ENCODE peak calls at places on chromosomes 13 and 19, in six cellular contexts. U, A, D, N, M and J are unnamed samples.

GRCh38 chr13:28355822-28356371 is 139.0 kb downstream of the FLT1 start:
- DNase-seq in U (no peak), A (no peak), M (no peak), N (no peak), D (no peak), J (no peak)

GRCh38 chr13:45280751-45281634 is 60.0 kb downstream of the TPT1 start:
- DNase-seq in U (peak), D (no peak), M (no peak), N (peak), A (peak), J (peak)

GRCh38 chr13:104831823-104832222 is 1703.6 kb downstream of the EFNB2 start:
- DNase-seq in N (no peak), U (no peak), A (no peak), D (no peak), M (no peak), J (no peak)

GRCh38 chr19:40962460-40962961 is 28.6 kb upstream of the CYP2B6 start:
- DNase-seq in N (no peak), U (no peak), M (no peak), D (no peak), A (peak), J (no peak)

GRCh38 chr19:18557474-18558201 is at the start of gene KXD1:
- DNase-seq in M (peak), A (peak), U (peak), D (peak), N (peak), J (peak)

GRCh38 chr19:7492142-7493055 is 3.6 kb upstream of the PEX11G start:
- DNase-seq in U (no peak), N (no peak), A (no peak), M (no peak), D (no peak), J (no peak)

GRCh38 chr19:14439014-14439413 is 5.9 kb downstream of the PKN1 start:
- DNase-seq in U (no peak), D (no peak), M (no peak), A (no peak), N (no peak), J (no peak)

GRCh38 chr19:51926784-51927741 is at the start of gene ZNF613:
- DNase-seq in M (peak), N (peak), D (peak), A (peak), U (peak), J (peak)

GRCh38 chr13:67314405-67314804 is 84.3 kb upstream of the PCDH9 start:
- DNase-seq in M (no peak), D (no peak), A (no peak), N (no peak), U (no peak), J (no peak)

GRCh38 chr19:33301011-33301899 is 1.1 kb downstream of the CEBPA start:
- DNase-seq in N (peak), D (no peak), M (no peak), U (no peak), A (no peak), J (no peak)

GRCh38 chr19:57267294-57267693 is 13.0 kb upstream of the ZNF460 start:
- DNase-seq in N (no peak), M (no peak), A (no peak), U (no peak), D (no peak), J (no peak)

GRCh38 chr19:18469245-18470107 is 31.5 kb upstream of the ISYNA1 start:
- DNase-seq in M (no peak), A (peak), N (peak), U (peak), D (peak), J (peak)

GRCh38 chr19:45568732-45569131 is 15.9 kb downstream of the OPA3 start:
- DNase-seq in A (no peak), U (no peak), M (no peak), D (no peak), N (no peak), J (no peak)

GRCh38 chr19:18790566-18791314 is at the start of gene COMP:
- DNase-seq in A (no peak), D (no peak), M (no peak), U (no peak), N (peak), J (no peak)

GRCh38 chr19:15897026-15897737 is 692 bp downstream of the CYP4F2 start:
- DNase-seq in U (no peak), N (no peak), D (no peak), M (no peak), A (no peak), J (no peak)

GRCh38 chr19:17579523-17580244 is 24.2 kb downstream of the COLGALT1 start:
- DNase-seq in M (no peak), U (peak), N (peak), D (peak), A (no peak), J (peak)

GRCh38 chr13:50149932-50150331 is 134.7 kb downstream of the KCNRG start:
- DNase-seq in M (no peak), U (no peak), N (no peak), D (no peak), A (no peak), J (no peak)

GRCh38 chr19:33311326-33311682 is 9.0 kb upstream of the CEBPA start:
- DNase-seq in M (no peak), U (no peak), D (no peak), N (no peak), A (no peak), J (no peak)

GRCh38 chr19:53994811-53995210 is 3.4 kb downstream of the CACNG6 start:
- DNase-seq in A (no peak), U (no peak), M (no peak), N (no peak), D (no peak), J (no peak)

GRCh38 chr13:114268344-114269280 is 12.8 kb upstream of the UPF3A start:
- DNase-seq in U (no peak), A (no peak), D (no peak), M (no peak), N (no peak), J (no peak)

GRCh38 chr13:27861165-27861564 is 58.6 kb upstream of the PDX1 start:
- DNase-seq in M (no peak), N (no peak), A (no peak), U (no peak), D (no peak), J (no peak)

GRCh38 chr19:38795549-38795948 is 6.5 kb downstream of the LGALS7B start:
- DNase-seq in A (no peak), M (no peak), U (no peak), N (no peak), D (no peak), J (no peak)

GRCh38 chr13:44249439-44249838 is 124.2 kb upstream of the SERP2 start:
- DNase-seq in D (no peak), N (no peak), A (no peak), M (no peak), U (no peak), J (no peak)

GRCh38 chr13:30976041-30976440 is 43.6 kb downstream of the TEX26 start:
- DNase-seq in D (no peak), M (no peak), A (no peak), U (no peak), N (no peak), J (no peak)

GRCh38 chr19:29875931-29876330 is 64.1 kb downstream of the CCNE1 start:
- DNase-seq in U (no peak), M (no peak), N (no peak), D (no peak), A (no peak), J (no peak)

GRCh38 chr13:110275931-110276552 is 30.9 kb downstream of the COL4A1 start:
- DNase-seq in D (no peak), U (no peak), N (no peak), M (no peak), A (no peak), J (no peak)

DNA sequence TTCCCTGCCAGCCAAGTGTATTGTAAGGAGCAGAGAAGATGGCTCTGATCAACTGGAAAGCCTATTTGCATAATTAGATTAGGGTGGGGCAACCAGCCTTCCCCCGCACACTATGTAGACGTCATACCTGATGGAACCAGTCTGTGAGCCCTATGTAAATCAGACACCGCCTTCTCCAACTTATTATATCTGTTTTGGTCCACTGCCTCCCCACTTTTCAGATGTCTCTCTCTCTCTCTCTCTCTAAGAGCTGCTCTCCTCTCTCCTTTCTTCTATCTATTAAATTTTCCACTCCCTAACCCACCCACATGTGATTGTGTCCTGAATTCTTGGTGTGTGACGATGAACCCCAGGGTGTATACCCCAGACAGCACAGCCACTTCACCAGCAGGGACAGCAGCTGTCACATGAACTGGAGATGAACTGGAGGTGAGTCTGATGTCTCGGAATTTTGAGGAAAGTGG is 514.4 kb downstream of the IRS2 start:
- DNase-seq in U (no peak), M (no peak), D (no peak), N (no peak), A (no peak), J (no peak)
- TF ChIP-seq POLR2A in U (no peak), M (no peak), D (no peak), N (no peak), A (no peak), J (no peak)

GRCh38 chr19:4647676-4648644 is 8.6 kb downstream of the TNFAIP8L1 start:
- DNase-seq in A (no peak), U (no peak), N (peak), M (no peak), D (no peak), J (no peak)
- TF ChIP-seq TAF1 in A (no peak), U (no peak), N (no peak), M (no peak), D (no peak), J (no peak)

GRCh38 chr19:23249911-23250649 is at the start of gene ZNF724:
- DNase-seq in A (peak), U (peak), M (peak), D (peak), N (peak), J (peak)
- TF ChIP-seq POLR2AphosphoS5 in A (peak), U (peak), M (peak), D (no peak), N (peak), J (peak)

GRCh38 chr19:55227241-55228014 is 1.1 kb downstream of the TMEM86B start:
- DNase-seq in M (no peak), N (peak), D (peak), U (no peak), A (no peak), J (no peak)
- TF ChIP-seq POLR2A in M (no peak), N (no peak), D (no peak), U (no peak), A (no peak), J (no peak)